ENCODE peak calls at places on chromosomes 4 and X, in five cellular contexts. One of them, this sample, is unnamed.

GRCh38 chr4:185201983-185202962 is 1.5 kb downstream of the CFAP97 start:
- DNase-seq in H1: no peak
- DNase-seq in mesenchymal stem cell: peak; percentile 78
- DNase-seq in H9: peak; percentile 39
- DNase-seq in neuronal stem cell: no peak
- DNase-seq in this sample: peak; percentile 42

GRCh38 chr4:164012396-164013027 is 518.0 kb downstream of the TMA16 start:
- DNase-seq in H1: peak; percentile 23
- DNase-seq in mesenchymal stem cell: peak; percentile 39
- DNase-seq in H9: peak; percentile 71
- DNase-seq in neuronal stem cell: peak; percentile 56
- DNase-seq in this sample: no peak

GRCh38 chr4:15295421-15296162 is 132.2 kb upstream of the C1QTNF7 start:
- DNase-seq in H1: no peak
- DNase-seq in mesenchymal stem cell: no peak
- DNase-seq in H9: no peak
- DNase-seq in neuronal stem cell: no peak
- DNase-seq in this sample: no peak

GRCh38 chrX:129039176-129039575 is 484.1 kb downstream of the SMARCA1 start:
- DNase-seq in H1: no peak
- DNase-seq in mesenchymal stem cell: no peak
- DNase-seq in H9: no peak
- DNase-seq in neuronal stem cell: no peak
- DNase-seq in this sample: no peak

GRCh38 chr4:25862411-25863346 is at the start of gene SEL1L3:
- DNase-seq in H1: peak; percentile 23
- DNase-seq in mesenchymal stem cell: no peak
- DNase-seq in H9: peak; percentile 68
- DNase-seq in neuronal stem cell: peak; percentile 38
- DNase-seq in this sample: no peak

GRCh38 chrX:1480082-1480785 is 27.5 kb upstream of the ASMTL start:
- DNase-seq in H1: no peak
- DNase-seq in mesenchymal stem cell: no peak
- DNase-seq in H9: no peak
- DNase-seq in neuronal stem cell: no peak
- DNase-seq in this sample: no peak

GRCh38 chr4:148776944-148777343 is 334.7 kb upstream of the NR3C2 start:
- DNase-seq in H1: no peak
- DNase-seq in mesenchymal stem cell: no peak
- DNase-seq in H9: no peak
- DNase-seq in neuronal stem cell: no peak
- DNase-seq in this sample: peak; percentile 81

GRCh38 chr4:72352746-72353145 is 216.3 kb downstream of the ADAMTS3 start:
- DNase-seq in H1: no peak
- DNase-seq in mesenchymal stem cell: no peak
- DNase-seq in H9: no peak
- DNase-seq in neuronal stem cell: no peak
- DNase-seq in this sample: no peak

GRCh38 chr4:10747186-10747585 is 62.6 kb upstream of the CLNK start:
- DNase-seq in H1: no peak
- DNase-seq in mesenchymal stem cell: no peak
- DNase-seq in H9: no peak
- DNase-seq in neuronal stem cell: no peak
- DNase-seq in this sample: no peak

GRCh38 chr4:185849543-185850185 is 37.7 kb upstream of the SORBS2 start:
- DNase-seq in H1: no peak
- DNase-seq in mesenchymal stem cell: no peak
- DNase-seq in H9: no peak
- DNase-seq in neuronal stem cell: no peak
- DNase-seq in this sample: no peak

GRCh38 chrX:134460005-134460860 is at the start of gene HPRT1:
- DNase-seq in H1: peak; percentile 34
- DNase-seq in mesenchymal stem cell: peak; percentile 77
- DNase-seq in H9: peak; percentile 85
- DNase-seq in neuronal stem cell: peak; percentile 60
- DNase-seq in this sample: peak; percentile 66

GRCh38 chr4:127601029-127601428 is 31.7 kb upstream of the INTU start:
- DNase-seq in H1: no peak
- DNase-seq in mesenchymal stem cell: peak; percentile 30
- DNase-seq in H9: no peak
- DNase-seq in neuronal stem cell: no peak
- DNase-seq in this sample: peak; percentile 43

GRCh38 chr4:80266902-80267380 is 477 bp downstream of the FGF5 start:
- DNase-seq in H1: no peak
- DNase-seq in mesenchymal stem cell: peak; percentile 64
- DNase-seq in H9: peak; percentile 68
- DNase-seq in neuronal stem cell: no peak
- DNase-seq in this sample: peak; percentile 59

DNA sequence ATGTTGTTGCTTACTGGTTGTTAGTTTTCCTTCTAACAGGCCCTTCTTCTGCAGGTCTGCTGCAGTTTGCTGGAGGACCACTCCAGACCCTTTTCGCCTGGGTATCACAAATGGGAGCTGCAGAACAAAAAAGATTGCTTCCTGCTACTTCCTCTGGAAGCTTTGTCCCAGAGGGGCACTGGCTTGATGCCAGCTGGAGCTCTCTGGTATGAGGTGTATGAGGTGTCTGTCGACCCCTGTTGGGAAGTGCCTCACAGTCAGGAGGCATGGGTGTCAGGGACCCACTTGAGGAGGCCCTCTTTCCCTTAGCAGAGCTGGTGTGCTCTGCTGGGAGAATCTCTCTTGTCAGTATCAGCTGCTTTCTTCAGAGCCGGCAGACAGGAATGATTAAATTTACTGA is 127.4 kb upstream of the EDA2R start:
- DNase-seq in H1: no peak
- DNase-seq in mesenchymal stem cell: no peak
- DNase-seq in H9: no peak
- DNase-seq in neuronal stem cell: no peak
- DNase-seq in this sample: no peak
- H2AK5ac ChIP-seq in H1: no peak overlapping the region
- H2AK5ac ChIP-seq in mesenchymal stem cell: no peak overlapping the region
- H2AK5ac ChIP-seq in H9: no peak overlapping the region
- H2AK5ac ChIP-seq in neuronal stem cell: no peak overlapping the region
- H2AK5ac ChIP-seq in this sample: no peak overlapping the region

DNA sequence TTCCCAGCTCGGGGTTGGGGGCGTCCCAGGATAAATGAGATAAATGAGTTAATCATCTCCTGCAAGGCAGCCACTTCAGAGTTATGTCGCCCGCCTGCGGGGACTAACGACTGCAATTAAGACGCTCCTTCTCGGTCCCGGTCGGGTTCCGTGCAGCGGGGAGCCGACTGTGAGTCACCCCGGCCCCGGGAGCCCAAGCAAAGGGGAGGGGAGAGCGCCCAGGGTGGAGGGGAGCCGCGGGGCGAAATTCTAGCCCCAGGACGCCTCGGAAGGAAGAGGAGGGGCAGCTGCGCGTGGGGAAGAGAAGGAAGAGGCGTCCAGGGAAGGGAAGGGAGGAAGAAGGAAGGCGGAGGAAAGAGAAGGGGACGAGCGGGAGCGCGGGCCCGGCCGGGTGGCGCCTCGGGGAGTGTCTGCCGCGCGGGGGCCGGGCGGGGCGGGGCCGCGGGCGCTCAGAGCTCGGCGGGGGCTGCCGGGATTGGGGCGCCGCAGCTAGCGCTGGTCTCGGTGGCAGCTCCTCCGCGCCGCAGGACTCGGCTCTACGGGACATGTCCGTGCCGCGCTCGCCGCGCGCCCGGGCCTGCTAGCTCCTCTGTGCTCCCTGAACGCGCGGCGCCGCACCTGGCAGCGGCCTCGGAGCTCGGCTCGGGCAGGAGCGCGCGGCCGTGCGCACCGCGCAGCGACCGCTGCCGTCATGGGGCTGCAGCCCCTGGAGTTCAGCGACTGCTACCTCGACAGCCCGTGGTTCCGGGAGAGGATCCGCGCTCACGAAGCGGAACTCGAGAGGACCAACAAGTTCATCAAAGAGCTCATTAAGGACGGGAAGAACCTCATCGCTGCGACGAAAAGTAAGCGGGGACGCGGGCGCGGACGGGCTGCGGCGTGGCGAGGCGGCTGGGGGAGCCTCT is at the start of gene ARHGAP10:
- DNase-seq in H1: no peak
- DNase-seq in mesenchymal stem cell: peak; percentile 90
- DNase-seq in H9: peak; percentile 65
- DNase-seq in neuronal stem cell: peak; percentile 49
- DNase-seq in this sample: peak; percentile 82
- H4K91ac ChIP-seq in H1: peak within 1 kb of the TSS; percentile 67
- H4K91ac ChIP-seq in mesenchymal stem cell: peak within 1 kb of the TSS; percentile 90
- H4K91ac ChIP-seq in H9: no peak within 1 kb of the TSS
- H4K91ac ChIP-seq in neuronal stem cell: no peak within 1 kb of the TSS
- H4K91ac ChIP-seq in this sample: peak within 1 kb of the TSS; percentile 85

DNA sequence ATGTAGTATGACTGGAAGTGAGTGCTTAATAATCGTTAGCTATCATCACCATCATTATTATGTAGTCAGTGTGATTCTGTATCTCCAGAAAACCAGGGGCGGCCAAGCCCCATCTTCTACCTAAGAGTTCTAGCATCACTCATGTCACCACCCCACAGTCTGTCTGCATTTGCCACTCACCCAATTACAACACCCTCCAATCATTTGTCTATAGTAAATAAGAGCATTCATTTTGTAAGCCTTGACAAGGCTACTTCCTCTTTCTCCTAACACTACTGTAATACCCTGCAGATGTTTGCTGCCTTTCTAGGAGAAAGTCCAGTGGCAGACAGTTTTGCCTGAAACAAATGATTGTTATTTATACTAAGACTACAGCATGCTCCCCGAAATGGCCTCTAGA is 15.8 kb upstream of the IL21 start:
- DNase-seq in H1: no peak
- DNase-seq in mesenchymal stem cell: no peak
- DNase-seq in H9: no peak
- DNase-seq in neuronal stem cell: no peak
- DNase-seq in this sample: no peak
- H2AK5ac ChIP-seq in H1: no peak overlapping the region
- H2AK5ac ChIP-seq in mesenchymal stem cell: no peak overlapping the region
- H2AK5ac ChIP-seq in H9: no peak overlapping the region
- H2AK5ac ChIP-seq in neuronal stem cell: no peak overlapping the region
- H2AK5ac ChIP-seq in this sample: no peak overlapping the region

DNA sequence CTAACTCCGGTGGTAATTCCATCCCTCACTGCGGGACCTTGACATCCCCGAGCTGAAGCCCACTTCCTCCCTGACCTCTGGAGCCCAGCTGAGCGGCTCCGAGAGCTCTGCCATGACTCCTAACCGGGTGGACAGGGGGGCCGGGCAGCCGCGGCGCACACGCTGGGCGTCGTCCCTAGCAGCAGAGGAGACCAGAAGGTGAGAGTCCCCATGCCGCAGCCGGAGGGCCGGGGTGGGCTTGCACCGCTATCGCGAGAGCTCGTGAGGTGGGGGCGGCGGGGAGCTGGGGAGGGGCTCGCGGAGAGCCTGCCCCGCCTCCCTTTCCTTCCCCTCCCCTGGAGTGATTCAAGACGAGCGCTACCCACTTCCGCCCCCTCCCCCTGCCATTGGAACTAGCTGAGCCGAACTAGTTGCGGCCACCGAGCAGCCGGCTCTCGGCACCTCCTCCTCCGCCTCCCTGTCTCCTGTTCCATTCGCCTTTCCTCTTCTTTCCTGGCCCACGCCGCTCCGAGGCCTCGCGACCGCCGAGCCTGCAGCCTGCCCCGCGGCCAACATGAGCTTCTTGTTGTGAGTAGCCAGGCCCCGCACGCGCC is at the start of gene MOB1B:
- DNase-seq in H1: peak; percentile 88
- DNase-seq in mesenchymal stem cell: peak; percentile 91
- DNase-seq in H9: peak; percentile 96
- DNase-seq in neuronal stem cell: peak; percentile 88
- DNase-seq in this sample: peak; percentile 88
- H4K91ac ChIP-seq in H1: no peak within 1 kb of the TSS
- H4K91ac ChIP-seq in mesenchymal stem cell: peak within 1 kb of the TSS; percentile 96
- H4K91ac ChIP-seq in H9: no peak within 1 kb of the TSS
- H4K91ac ChIP-seq in neuronal stem cell: no peak within 1 kb of the TSS
- H4K91ac ChIP-seq in this sample: peak within 1 kb of the TSS; percentile 81

GRCh38 chr4:53959373-53959772 is 105.0 kb downstream of the CHIC2 start:
- DNase-seq in H1: no peak
- DNase-seq in mesenchymal stem cell: peak; percentile 44
- DNase-seq in H9: no peak
- DNase-seq in neuronal stem cell: no peak
- DNase-seq in this sample: no peak

GRCh38 chr4:53960843-53961242 is 103.6 kb downstream of the CHIC2 start:
- DNase-seq in H1: no peak
- DNase-seq in mesenchymal stem cell: no peak
- DNase-seq in H9: peak; percentile 33
- DNase-seq in neuronal stem cell: no peak
- DNase-seq in this sample: no peak

GRCh38 chr4:53963786-53964185 is 100.6 kb downstream of the CHIC2 start:
- DNase-seq in H1: no peak
- DNase-seq in mesenchymal stem cell: no peak
- DNase-seq in H9: no peak
- DNase-seq in neuronal stem cell: no peak
- DNase-seq in this sample: no peak

GRCh38 chr4:53962516-53963225 is 101.7 kb downstream of the CHIC2 start:
- DNase-seq in H1: no peak
- DNase-seq in mesenchymal stem cell: peak; percentile 50
- DNase-seq in H9: no peak
- DNase-seq in neuronal stem cell: peak; percentile 23
- DNase-seq in this sample: peak; percentile 90

GRCh38 chr4:53963336-53963735 is 101.1 kb downstream of the CHIC2 start:
- DNase-seq in H1: no peak
- DNase-seq in mesenchymal stem cell: no peak
- DNase-seq in H9: no peak
- DNase-seq in neuronal stem cell: no peak
- DNase-seq in this sample: no peak
- H2AK5ac ChIP-seq in H1: no peak overlapping the region
- H2AK5ac ChIP-seq in mesenchymal stem cell: peak overlapping the region; percentile 49
- H2AK5ac ChIP-seq in H9: no peak overlapping the region
- H2AK5ac ChIP-seq in neuronal stem cell: no peak overlapping the region
- H2AK5ac ChIP-seq in this sample: peak overlapping the region; percentile 42

GRCh38 chr4:5043579-5043978 is 7.7 kb upstream of the STK32B start:
- DNase-seq in H1: no peak
- DNase-seq in mesenchymal stem cell: no peak
- DNase-seq in H9: peak; percentile 53
- DNase-seq in neuronal stem cell: no peak
- DNase-seq in this sample: no peak
- H4K91ac ChIP-seq in H1: no peak overlapping the region
- H4K91ac ChIP-seq in mesenchymal stem cell: no peak overlapping the region
- H4K91ac ChIP-seq in H9: no peak overlapping the region
- H4K91ac ChIP-seq in neuronal stem cell: no peak overlapping the region
- H4K91ac ChIP-seq in this sample: no peak overlapping the region

This sample was measured in IMR-90.